ENCODE peak calls at places on chromosomes 3 and 15, in four cellular contexts. Z is K562, D is HepG2, G is GM12878. J is an unnamed sample. For H3K4me1, the result is how much of the 10 kb centered on the place peaks cover.

GRCh38 chr3:4326868-4327267 is 23.7 kb downstream of the SETMAR start:
- DNase-seq in Z (no peak), D (no peak), G (no peak), J (no peak)

GRCh38 chr3:130516645-130517512 is at the start of gene COL6A6:
- DNase-seq in G (no peak), Z (no peak), D (no peak), J (no peak)

GRCh38 chr15:40506964-40507571 is 36.3 kb downstream of the CHST14 start:
- DNase-seq in Z (peak), D (peak), G (no peak), J (peak)

GRCh38 chr15:86164222-86164898 is 84.7 kb downstream of the AGBL1 start:
- DNase-seq in Z (no peak), G (no peak), D (no peak), J (no peak)

GRCh38 chr3:192902481-192903023 is 15.1 kb downstream of the MB21D2 start:
- DNase-seq in Z (no peak), G (no peak), D (no peak), J (no peak)

GRCh38 chr3:8665407-8665896 is 20.9 kb upstream of the SSUH2 start:
- DNase-seq in D (peak), Z (no peak), G (peak), J (no peak)

GRCh38 chr3:171950373-171950772 is 89.0 kb upstream of the FNDC3B start:
- DNase-seq in Z (no peak), D (peak), G (no peak), J (no peak)

GRCh38 chr15:61916104-61916503 is 144.1 kb downstream of the VPS13C start:
- DNase-seq in Z (no peak), D (no peak), G (no peak), J (no peak)

GRCh38 chr15:85649372-85649771 is 145.4 kb downstream of the KLHL25 start:
- DNase-seq in D (peak), Z (no peak), G (no peak), J (peak)

GRCh38 chr15:101221858-101222257 is 30.0 kb downstream of the CHSY1 start:
- DNase-seq in Z (no peak), D (peak), G (no peak), J (no peak)

GRCh38 chr3:194801378-194802124 is 115.9 kb downstream of the FAM43A start:
- DNase-seq in Z (no peak), G (no peak), D (no peak), J (no peak)

GRCh38 chr3:133955892-133956291 is 60.2 kb upstream of the RAB6B start:
- DNase-seq in Z (no peak), D (no peak), G (no peak), J (no peak)

GRCh38 chr15:85047271-85047948 is 65.8 kb downstream of the PDE8A start:
- DNase-seq in Z (peak), G (no peak), D (peak), J (peak)

GRCh38 chr3:188664795-188665194 is 507.0 kb upstream of the TPRG1 start:
- DNase-seq in Z (no peak), G (no peak), D (peak), J (no peak)

GRCh38 chr3:74862501-74862900 is 248.0 kb upstream of the CNTN3 start:
- DNase-seq in G (no peak), Z (no peak), D (no peak), J (no peak)

GRCh38 chr15:90957791-90958190 is 3.1 kb downstream of the RCCD1 start:
- DNase-seq in D (no peak), G (no peak), Z (no peak), J (no peak)

GRCh38 chr3:58591496-58592133 is 14.4 kb upstream of the FAM107A start:
- DNase-seq in Z (no peak), G (no peak), D (no peak), J (no peak)

GRCh38 chr3:73556520-73557371 is 68.0 kb downstream of the PDZRN3 start:
- DNase-seq in G (no peak), Z (no peak), D (no peak), J (no peak)

GRCh38 chr3:158727499-158728377 is 4.5 kb downstream of the RARRES1 start:
- DNase-seq in Z (peak), D (peak), G (peak), J (peak)
- H3K4me1 ChIP-seq in Z (under half), D (under half), G (under half), J (half or more)

GRCh38 chr3:111738790-111739189 is 120.3 kb upstream of the PHLDB2 start:
- DNase-seq in D (no peak), G (no peak), Z (no peak), J (no peak)

GRCh38 chr3:111739241-111739952 is 119.7 kb upstream of the PHLDB2 start:
- DNase-seq in Z (no peak), D (peak), G (no peak), J (peak)

GRCh38 chr3:111737056-111737711 is 121.9 kb upstream of the PHLDB2 start:
- DNase-seq in Z (no peak), G (no peak), D (no peak), J (no peak)

GRCh38 chr3:111738238-111738637 is 120.8 kb upstream of the PHLDB2 start:
- DNase-seq in G (no peak), D (no peak), Z (no peak), J (no peak)

DNA sequence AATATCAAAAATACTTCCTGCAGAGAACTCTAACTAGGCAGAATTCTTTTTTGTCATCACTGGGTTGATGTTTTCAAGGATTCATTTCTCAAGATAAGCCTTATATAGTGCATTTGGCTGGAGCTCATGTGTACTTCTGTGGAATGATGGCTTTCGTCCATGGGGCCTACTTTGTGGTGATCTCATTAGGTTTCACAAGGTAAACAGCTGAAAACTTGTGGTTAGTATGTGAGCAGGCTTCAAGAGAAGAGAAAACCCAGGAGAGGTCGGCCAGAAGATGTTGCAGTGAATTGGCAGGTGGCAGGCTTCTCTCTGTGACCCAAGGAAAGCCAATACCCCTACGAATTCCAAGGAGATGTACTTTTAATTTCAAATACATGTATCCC is 121.4 kb upstream of the PHLDB2 start:
- DNase-seq in Z (no peak), D (peak), G (no peak), J (no peak)
- TF ChIP-seq CHD4 in Z (no peak), D (no peak), G (no peak), J (no peak)

GRCh38 chr3:141644931-141645330 is 93.2 kb upstream of the RNF7 start:
- DNase-seq in G (no peak), D (peak), Z (peak), J (peak)

GRCh38 chr3:141648055-141648910 is 89.8 kb upstream of the RNF7 start:
- DNase-seq in D (peak), Z (no peak), G (no peak), J (no peak)

GRCh38 chr3:141647562-141647915 is 90.6 kb upstream of the RNF7 start:
- DNase-seq in G (no peak), D (no peak), Z (no peak), J (no peak)

GRCh38 chr3:141649871-141650270 is 88.2 kb upstream of the RNF7 start:
- DNase-seq in G (no peak), D (no peak), Z (no peak), J (no peak)

GRCh38 chr3:141646760-141647561 is 91.1 kb upstream of the RNF7 start:
- DNase-seq in G (no peak), Z (peak), D (peak), J (peak)
- H3K4me1 ChIP-seq in G (under half), Z (under half), D (under half), J (under half)

GRCh38 chr3:16533928-16534913 is 20.7 kb upstream of the RFTN1 start:
- DNase-seq in D (no peak), Z (no peak), G (no peak), J (no peak)

GRCh38 chr3:16536344-16536663 is 22.8 kb upstream of the RFTN1 start:
- DNase-seq in G (no peak), D (no peak), Z (no peak), J (no peak)

GRCh38 chr3:16536996-16537395 is 23.5 kb upstream of the RFTN1 start:
- DNase-seq in Z (no peak), D (no peak), G (no peak), J (no peak)

GRCh38 chr3:16534914-16535301 is 21.4 kb upstream of the RFTN1 start:
- DNase-seq in D (no peak), G (no peak), Z (no peak), J (no peak)

GRCh38 chr3:16538505-16538904 is 25.0 kb upstream of the RFTN1 start:
- DNase-seq in Z (no peak), D (no peak), G (no peak), J (no peak)
- TF ChIP-seq CHD4 in Z (no peak), D (no peak), G (no peak), J (no peak)

GRCh38 chr15:60541784-60542617 is 63.1 kb upstream of the ICE2 start:
- DNase-seq in Z (no peak), D (no peak), G (no peak), J (no peak)
- H3K4me1 ChIP-seq in Z (under half), D (under half), G (under half), J (under half)

GRCh38 chr15:43441316-43441715 is 51.6 kb downstream of the TP53BP1 start:
- DNase-seq in D (peak), Z (peak), G (no peak), J (peak)
- TF ChIP-seq CHD4 in D (no peak), Z (no peak), G (no peak), J (no peak)

GRCh38 chr3:102122527-102122926 is 273.2 kb downstream of the NFKBIZ start:
- DNase-seq in Z (no peak), D (no peak), G (no peak), J (no peak)

GRCh38 chr3:102123590-102124190 is 274.4 kb downstream of the NFKBIZ start:
- DNase-seq in G (no peak), Z (no peak), D (no peak), J (no peak)

GRCh38 chr3:102124301-102125158 is 275.2 kb downstream of the NFKBIZ start:
- DNase-seq in Z (no peak), D (no peak), G (no peak), J (no peak)

GRCh38 chr3:102125197-102125993 is 276.1 kb downstream of the NFKBIZ start:
- DNase-seq in Z (no peak), G (no peak), D (no peak), J (no peak)

DNA sequence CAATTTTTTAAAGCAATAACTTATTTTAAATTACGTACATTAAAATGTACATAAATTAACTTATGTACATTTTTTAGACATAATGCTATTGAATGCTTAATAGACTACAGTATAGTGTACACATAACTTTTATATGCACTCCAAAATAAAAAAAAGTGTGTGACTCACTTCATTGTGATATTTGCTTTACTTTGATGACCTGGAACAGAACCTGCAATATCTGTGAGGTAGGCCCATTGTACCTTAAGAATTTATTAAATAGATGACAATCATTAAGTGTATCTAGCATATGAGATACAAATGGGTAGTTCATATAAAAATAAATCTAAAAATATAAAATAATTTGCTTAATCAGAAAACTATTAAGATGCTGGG is 276.7 kb downstream of the NFKBIZ start:
- DNase-seq in Z (no peak), D (no peak), G (no peak), J (no peak)
- H3K4me1 ChIP-seq in Z (under half), D (under half), G (under half), J (under half)

J was measured in A549.